ENCODE peak calls at places on chromosomes 12 and 14, in nine cellular contexts. T is CD8-positive, alpha-beta T cell; P is upper lobe of right lung; Y is adrenal gland; B is suprapubic skin; Z is psoas muscle; F is neural progenitor cell; C is uterus; W is tibial artery. D is an unnamed sample.

GRCh38 chr14:103059556-103059955 is 2.2 kb upstream of the CDC42BPB start:
- DNase-seq in T (no peak), P (peak; percentile 48), Y (no peak), B (no peak), Z (no peak), F (no peak), C (no peak), W (no peak), D (no peak)

GRCh38 chr12:68686262-68686594 is 550 bp upstream of the NUP107 start:
- DNase-seq in T (no peak), P (no peak), Y (no peak), B (no peak), Z (no peak), F (no peak), C (no peak), W (no peak), D (no peak)

GRCh38 chr14:85122690-85123089 is 407.3 kb upstream of the FLRT2 start:
- DNase-seq in T (no peak), P (no peak), Y (no peak), B (no peak), Z (no peak), F (no peak), C (no peak), W (no peak), D (no peak)

GRCh38 chr14:39229222-39229543 is 4.5 kb upstream of the MIA2 start:
- DNase-seq in T (peak; percentile 67), P (no peak), Y (no peak), B (no peak), Z (no peak), F (no peak), C (no peak), W (no peak), D (no peak)

GRCh38 chr14:72619071-72619710 is 274.7 kb downstream of the DPF3 start:
- DNase-seq in T (peak; percentile 32), P (no peak), Y (no peak), B (peak; percentile 52), Z (no peak), F (no peak), C (no peak), W (no peak), D (no peak)

GRCh38 chr12:55002355-55002754 is 17.4 kb upstream of the NEUROD4 start:
- DNase-seq in T (no peak), P (no peak), Y (no peak), B (no peak), Z (no peak), F (no peak), C (no peak), W (no peak), D (no peak)

GRCh38 chr12:5523396-5524115 is 91.6 kb downstream of the NTF3 start:
- DNase-seq in T (no peak), P (no peak), Y (no peak), B (no peak), Z (no peak), F (no peak), C (no peak), W (no peak), D (no peak)

GRCh38 chr12:632102-632696 is 31.0 kb downstream of the NINJ2 start:
- DNase-seq in T (no peak), P (no peak), Y (no peak), B (no peak), Z (peak; percentile 35), F (peak; percentile 77), C (no peak), W (peak; percentile 25), D (no peak)

GRCh38 chr12:117803013-117803412 is 165.8 kb downstream of the KSR2 start:
- DNase-seq in T (no peak), P (no peak), Y (no peak), B (no peak), Z (no peak), F (no peak), C (no peak), W (no peak), D (no peak)

GRCh38 chr12:22543246-22544037 is 900 bp downstream of the C2CD5 start:
- DNase-seq in T (peak; percentile 67), P (peak; percentile 85), Y (peak; percentile 42), B (peak; percentile 83), Z (peak; percentile 44), F (peak; percentile 59), C (peak; percentile 39), W (peak; percentile 41), D (no peak)

GRCh38 chr12:96985515-96986362 is 78.7 kb downstream of the NEDD1 start:
- DNase-seq in T (peak; percentile 70), P (peak; percentile 67), Y (peak; percentile 11), B (peak; percentile 76), Z (no peak), F (peak; percentile 66), C (no peak), W (no peak), D (no peak)

DNA sequence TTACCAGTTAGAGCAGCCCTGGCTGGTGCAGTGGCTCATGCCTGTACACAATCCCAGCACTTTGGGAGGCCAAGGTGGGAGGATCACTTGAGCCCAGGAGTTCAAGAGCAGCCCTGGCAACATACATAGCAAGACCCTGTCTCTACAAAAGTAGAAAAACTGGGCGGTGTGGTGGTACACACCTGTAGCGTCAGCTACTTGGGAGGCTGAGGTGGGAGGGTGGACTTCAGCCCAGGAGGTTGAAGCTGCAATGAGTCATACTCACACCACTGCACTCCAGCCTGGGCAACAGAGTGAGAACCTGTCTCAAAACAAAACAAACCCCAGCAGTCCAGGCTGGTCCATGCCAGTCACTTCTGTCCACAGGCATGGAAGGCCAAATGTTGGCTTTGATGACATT is 7.4 kb downstream of the COX14 start:
- DNase-seq in T (no peak), P (no peak), Y (no peak), B (no peak), Z (no peak), F (no peak), C (no peak), W (no peak), D (no peak)
- H3K36me3 ChIP-seq in T (peaks cover 48% of the 10 kb centered on the region), P (peaks cover 82% of the 10 kb centered on the region), Y (peaks cover 36% of the 10 kb centered on the region), B (peaks cover 61% of the 10 kb centered on the region), Z (no peaks in the 10 kb centered on the region), F (no peaks in the 10 kb centered on the region), C (no peaks in the 10 kb centered on the region), W (peaks cover 53% of the 10 kb centered on the region), D (no peaks in the 10 kb centered on the region)

DNA sequence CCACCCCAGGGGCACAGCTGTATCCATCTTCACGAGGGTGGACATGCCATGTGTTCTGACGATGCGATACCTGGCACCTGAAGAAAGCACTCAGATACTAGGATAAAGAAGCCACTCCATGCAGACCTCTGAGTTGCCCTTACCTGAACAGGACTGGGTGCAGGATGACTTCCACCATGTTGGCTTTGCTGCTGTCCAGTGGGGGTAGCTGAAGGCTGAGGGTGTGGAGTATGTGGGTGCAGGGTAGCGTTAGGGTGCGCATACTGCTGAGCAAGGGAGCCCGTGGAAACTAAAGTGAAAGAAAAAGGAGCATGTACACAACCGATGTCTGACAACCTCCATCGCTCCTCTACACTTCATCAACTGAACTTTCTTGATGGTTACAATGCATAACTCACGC is 51.3 kb downstream of the SH2B3 start:
- DNase-seq in T (no peak), P (no peak), Y (no peak), B (peak; percentile 20), Z (no peak), F (no peak), C (no peak), W (no peak), D (no peak)
- H3K36me3 ChIP-seq in T (peaks cover 21% of the 10 kb centered on the region), P (peaks cover 83% of the 10 kb centered on the region), Y (peaks cover 56% of the 10 kb centered on the region), B (peaks cover 82% of the 10 kb centered on the region), Z (no peaks in the 10 kb centered on the region), F (peaks cover 4% of the 10 kb centered on the region), C (peaks cover 2% of the 10 kb centered on the region), W (peaks cover 81% of the 10 kb centered on the region), D (no peaks in the 10 kb centered on the region)

DNA sequence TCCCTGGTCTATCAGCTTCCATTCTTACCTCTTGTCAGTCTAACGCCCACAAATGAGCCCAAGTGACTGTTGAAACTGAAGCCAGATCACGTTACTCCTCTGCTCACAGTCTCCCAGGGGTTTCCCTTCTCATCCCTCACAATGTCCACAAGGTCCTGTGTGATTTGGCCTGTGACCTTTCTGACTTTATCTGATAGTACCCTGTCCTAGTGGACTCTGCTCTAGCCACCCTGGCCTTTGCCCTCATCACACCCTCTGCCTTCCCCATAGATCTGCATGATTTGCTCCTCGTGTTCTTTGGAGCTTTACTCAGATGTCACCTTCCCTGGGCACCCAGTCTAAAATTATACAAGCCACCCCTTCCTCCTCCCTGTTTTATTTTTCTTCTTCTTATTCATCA is 55.5 kb downstream of the RDH12 start:
- DNase-seq in T (no peak), P (no peak), Y (no peak), B (no peak), Z (no peak), F (no peak), C (no peak), W (no peak), D (no peak)
- H3K36me3 ChIP-seq in T (peaks cover 31% of the 10 kb centered on the region), P (peaks cover 70% of the 10 kb centered on the region), Y (peaks cover 65% of the 10 kb centered on the region), B (peaks cover 74% of the 10 kb centered on the region), Z (peaks cover 31% of the 10 kb centered on the region), F (no peaks in the 10 kb centered on the region), C (no peaks in the 10 kb centered on the region), W (peaks cover 79% of the 10 kb centered on the region), D (no peaks in the 10 kb centered on the region)

DNA sequence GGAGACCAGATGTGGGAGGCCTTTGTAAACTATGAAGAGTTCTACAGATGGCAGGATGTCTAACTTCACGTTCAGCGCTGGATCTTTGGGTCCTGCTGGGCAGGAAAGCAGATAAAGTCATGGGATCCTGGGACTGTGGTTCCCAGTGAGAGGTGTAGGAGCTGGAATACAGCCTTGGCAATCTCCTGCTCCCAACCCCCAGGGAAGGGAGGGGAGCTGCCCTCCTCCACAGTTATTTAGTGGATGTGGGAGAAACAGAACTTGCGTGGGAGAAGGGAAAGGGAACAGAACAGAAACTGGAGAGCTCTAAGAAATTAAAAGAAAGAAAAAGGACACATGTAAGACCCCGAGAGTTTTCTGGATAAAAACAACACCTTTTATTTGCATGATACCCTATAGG is 37.0 kb downstream of the NUAK1 start:
- DNase-seq in T (no peak), P (no peak), Y (no peak), B (no peak), Z (no peak), F (no peak), C (peak; percentile 76), W (no peak), D (peak; percentile 44)
- H3K36me3 ChIP-seq in T (no peaks in the 10 kb centered on the region), P (peaks cover 13% of the 10 kb centered on the region), Y (no peaks in the 10 kb centered on the region), B (peaks cover 15% of the 10 kb centered on the region), Z (peaks cover 3% of the 10 kb centered on the region), F (no peaks in the 10 kb centered on the region), C (no peaks in the 10 kb centered on the region), W (no peaks in the 10 kb centered on the region), D (no peaks in the 10 kb centered on the region)

DNA sequence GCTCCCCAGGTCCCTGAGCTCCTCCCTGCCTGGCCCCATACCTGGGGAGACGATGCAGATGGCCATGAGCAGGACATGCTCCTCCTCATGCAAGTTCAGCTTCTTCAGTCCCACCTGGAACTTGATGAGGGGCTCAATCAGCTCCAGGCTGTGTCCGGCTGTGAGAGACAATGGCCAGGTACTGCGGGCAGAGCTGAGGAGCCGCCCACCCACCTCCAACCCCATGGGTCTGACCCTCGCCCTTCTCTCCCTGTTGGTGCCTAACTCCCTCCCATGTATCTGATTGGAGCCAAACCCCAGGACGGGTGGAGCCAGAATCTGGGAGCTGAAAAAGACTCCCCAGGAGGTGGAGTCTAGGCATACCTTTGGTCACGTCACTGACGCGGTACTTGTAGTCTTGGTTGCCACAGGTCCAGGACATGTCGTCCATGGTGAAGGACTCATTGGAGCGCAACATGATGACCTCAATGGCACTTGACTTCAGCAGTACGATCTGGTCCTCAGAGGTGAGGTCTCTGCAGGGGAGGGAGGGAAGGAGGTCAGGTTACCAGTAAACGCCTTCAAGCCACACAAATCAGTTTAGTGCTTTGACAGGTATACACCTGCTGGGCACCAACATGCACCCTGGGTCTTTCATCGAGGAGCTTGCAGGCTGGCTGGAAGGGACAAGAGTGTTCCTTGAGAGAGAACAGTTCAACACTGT is 26.7 kb upstream of the HDAC7 start:
- DNase-seq in T (no peak), P (no peak), Y (no peak), B (no peak), Z (no peak), F (no peak), C (no peak), W (no peak), D (no peak)
- H3K36me3 ChIP-seq in T (no peaks in the 10 kb centered on the region), P (peaks cover 8% of the 10 kb centered on the region), Y (peaks cover 15% of the 10 kb centered on the region), B (peaks cover 8% of the 10 kb centered on the region), Z (no peaks in the 10 kb centered on the region), F (no peaks in the 10 kb centered on the region), C (no peaks in the 10 kb centered on the region), W (peaks cover 45% of the 10 kb centered on the region), D (no peaks in the 10 kb centered on the region)

D was measured in ovary.